ENCODE peak calls at places on chromosomes 3 and 15, in five cellular contexts. E, K, I, W and O are unnamed samples.

GRCh38 chr3:23712656-23713559 is 92.8 kb upstream of the UBE2E1 start:
- DNase-seq in K (no peak), W (peak), E (peak), I (no peak), O (peak)

GRCh38 chr15:59087731-59088130 is 17.2 kb upstream of the CCNB2 start:
- DNase-seq in E (no peak), I (no peak), W (no peak), K (no peak), O (no peak)

GRCh38 chr3:151282921-151283320 is 4.6 kb upstream of the P2RY14 start:
- DNase-seq in W (peak), E (peak), I (no peak), K (peak), O (peak)

GRCh38 chr3:85862893-85863455 is 904.2 kb downstream of the CADM2 start:
- DNase-seq in W (no peak), I (no peak), E (no peak), K (no peak), O (no peak)

GRCh38 chr15:72785452-72786243 is 2.1 kb upstream of the ADPGK start:
- DNase-seq in I (no peak), E (no peak), K (peak), W (no peak), O (no peak)

GRCh38 chr3:11539218-11539617 is 104.5 kb downstream of the VGLL4 start:
- DNase-seq in I (peak), W (no peak), K (no peak), E (no peak), O (no peak)

GRCh38 chr3:56772926-56773587 is 28.7 kb downstream of the ARHGEF3 start:
- DNase-seq in E (no peak), I (no peak), K (peak), W (no peak), O (no peak)

GRCh38 chr15:27831384-27832262 is 267.5 kb downstream of the OCA2 start:
- DNase-seq in W (no peak), K (no peak), E (no peak), I (no peak), O (no peak)

GRCh38 chr15:39579487-39580116 is 1.3 kb upstream of the THBS1 start:
- DNase-seq in I (peak), W (peak), K (no peak), E (peak), O (no peak)

GRCh38 chr15:88646088-88646405 is 7.2 kb downstream of the ISG20 start:
- DNase-seq in E (no peak), W (no peak), I (no peak), K (no peak), O (no peak)

GRCh38 chr15:88257311-88257901 is 867 bp upstream of the NTRK3 start:
- DNase-seq in K (no peak), W (no peak), I (peak), E (no peak), O (peak)

GRCh38 chr3:32226875-32227500 is 11.5 kb upstream of the CMTM8 start:
- DNase-seq in K (no peak), I (no peak), W (peak), E (no peak), O (no peak)